ENCODE peak calls at places on chromosomes 5 and 9, in six cellular contexts. One of them, this sample, is unnamed.

GRCh38 chr5:93092349-93093105 is 488.5 kb downstream of the NR2F1-AS1 start:
- DNase-seq in GM12865: no peak
- DNase-seq in right lobe of liver: no peak
- DNase-seq in H9: no peak
- DNase-seq in brain microvascular endothelial cell: peak; percentile 30
- DNase-seq in ovary: no peak
- DNase-seq in this sample: peak; percentile 56

GRCh38 chr5:57032151-57032551 is 80.2 kb upstream of the MIER3 start:
- DNase-seq in GM12865: no peak
- DNase-seq in ovary: no peak
- DNase-seq in right lobe of liver: no peak
- DNase-seq in H9: no peak
- DNase-seq in brain microvascular endothelial cell: no peak
- DNase-seq in this sample: no peak

GRCh38 chr5:69431424-69432303 is 16.7 kb downstream of the MARVELD2 start:
- DNase-seq in ovary: no peak
- DNase-seq in H9: no peak
- DNase-seq in GM12865: peak; percentile 25
- DNase-seq in brain microvascular endothelial cell: no peak
- DNase-seq in right lobe of liver: no peak
- DNase-seq in this sample: no peak

GRCh38 chr9:110555971-110556370 is 23.6 kb downstream of the SVEP1 start:
- DNase-seq in right lobe of liver: peak; percentile 49
- DNase-seq in brain microvascular endothelial cell: peak; percentile 82
- DNase-seq in H9: no peak
- DNase-seq in GM12865: no peak
- DNase-seq in ovary: peak; percentile 77
- DNase-seq in this sample: peak; percentile 71

GRCh38 chr9:8809747-8810146 is 1010.2 kb upstream of the DMAC1 start:
- DNase-seq in brain microvascular endothelial cell: no peak
- DNase-seq in ovary: no peak
- DNase-seq in right lobe of liver: no peak
- DNase-seq in H9: no peak
- DNase-seq in GM12865: no peak
- DNase-seq in this sample: no peak

GRCh38 chr9:89814340-89815040 is 209.7 kb downstream of the GADD45G start:
- DNase-seq in ovary: no peak
- DNase-seq in GM12865: peak; percentile 15
- DNase-seq in H9: no peak
- DNase-seq in right lobe of liver: no peak
- DNase-seq in brain microvascular endothelial cell: peak; percentile 56
- DNase-seq in this sample: no peak

GRCh38 chr9:69149321-69149807 is 24.7 kb upstream of the TJP2 start:
- DNase-seq in brain microvascular endothelial cell: peak; percentile 79
- DNase-seq in GM12865: no peak
- DNase-seq in ovary: peak; percentile 23
- DNase-seq in H9: peak; percentile 30
- DNase-seq in right lobe of liver: no peak
- DNase-seq in this sample: peak; percentile 60

GRCh38 chr9:112132356-112132755 is 42.7 kb downstream of the SUSD1 start:
- DNase-seq in brain microvascular endothelial cell: no peak
- DNase-seq in H9: no peak
- DNase-seq in right lobe of liver: no peak
- DNase-seq in ovary: no peak
- DNase-seq in GM12865: no peak
- DNase-seq in this sample: peak; percentile 30

GRCh38 chr5:10421841-10422691 is 19.6 kb upstream of the ROPN1L start:
- DNase-seq in brain microvascular endothelial cell: no peak
- DNase-seq in H9: no peak
- DNase-seq in ovary: no peak
- DNase-seq in GM12865: no peak
- DNase-seq in right lobe of liver: no peak
- DNase-seq in this sample: no peak

GRCh38 chr9:86695904-86696424 is 251.3 kb downstream of the GAS1 start:
- DNase-seq in H9: no peak
- DNase-seq in right lobe of liver: no peak
- DNase-seq in ovary: no peak
- DNase-seq in GM12865: no peak
- DNase-seq in brain microvascular endothelial cell: no peak
- DNase-seq in this sample: no peak

GRCh38 chr9:126893079-126893478 is 21.5 kb upstream of the RALGPS1 start:
- DNase-seq in brain microvascular endothelial cell: no peak
- DNase-seq in ovary: no peak
- DNase-seq in right lobe of liver: no peak
- DNase-seq in H9: no peak
- DNase-seq in GM12865: peak; percentile 11
- DNase-seq in this sample: no peak

GRCh38 chr5:51652980-51653379 is 269.7 kb downstream of the ISL1 start:
- DNase-seq in GM12865: no peak
- DNase-seq in ovary: no peak
- DNase-seq in right lobe of liver: no peak
- DNase-seq in H9: no peak
- DNase-seq in brain microvascular endothelial cell: no peak
- DNase-seq in this sample: peak; percentile 8

GRCh38 chr5:137278476-137278875 is 220.7 kb downstream of the SPOCK1 start:
- DNase-seq in GM12865: no peak
- DNase-seq in ovary: no peak
- DNase-seq in right lobe of liver: no peak
- DNase-seq in brain microvascular endothelial cell: no peak
- DNase-seq in H9: no peak
- DNase-seq in this sample: no peak

DNA sequence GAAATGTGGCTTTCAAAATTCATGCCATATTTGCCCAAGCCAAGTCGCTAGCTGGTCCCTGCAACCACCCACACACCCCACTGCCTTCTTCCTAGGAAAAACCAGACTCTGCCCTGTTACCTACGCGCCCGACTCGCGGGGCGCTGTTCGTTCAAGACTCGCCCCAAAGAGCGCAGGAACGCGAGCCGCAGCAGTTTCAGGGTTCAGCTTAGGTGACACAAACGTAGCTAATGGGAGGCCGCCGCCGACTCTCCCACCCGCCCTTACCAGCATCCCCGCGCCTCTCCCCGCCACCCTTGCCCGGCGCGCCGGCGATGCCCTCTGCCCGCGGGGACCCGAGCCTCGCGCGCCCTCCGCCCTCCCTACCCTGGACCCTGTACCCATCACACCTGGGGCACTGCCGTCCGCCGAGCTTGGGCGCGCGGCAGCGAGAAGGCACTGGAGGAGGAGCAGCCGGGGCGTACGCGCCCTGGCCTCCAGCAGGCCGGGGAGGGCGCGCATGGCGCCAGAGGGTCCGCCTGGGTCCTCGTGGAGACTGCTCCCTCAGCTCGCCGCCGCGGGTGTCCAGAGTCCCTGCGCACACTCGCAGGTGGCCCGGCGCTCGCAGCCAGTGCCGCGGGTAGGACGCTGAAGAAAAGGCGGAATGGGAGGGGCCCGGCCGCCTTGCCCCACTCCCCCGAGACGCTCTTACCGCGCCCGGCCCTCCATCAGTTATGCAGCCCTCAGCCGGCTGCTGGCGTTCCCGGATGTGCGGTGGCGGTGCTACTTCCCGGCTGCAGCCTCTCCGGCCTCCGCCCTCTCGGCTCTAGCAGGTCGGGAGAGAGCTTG is at the start of gene EMB:
- DNase-seq in right lobe of liver: peak; percentile 61
- DNase-seq in GM12865: peak; percentile 71
- DNase-seq in ovary: no peak
- DNase-seq in brain microvascular endothelial cell: no peak
- DNase-seq in H9: peak; percentile 92
- DNase-seq in this sample: no peak
- TF ChIP-seq CTCF in right lobe of liver: no peak
- TF ChIP-seq CTCF in GM12865: peak; percentile 26
- TF ChIP-seq CTCF in ovary: no peak
- TF ChIP-seq CTCF in brain microvascular endothelial cell: peak; percentile 53
- TF ChIP-seq CTCF in H9: peak; percentile 47
- TF ChIP-seq CTCF in this sample: no peak

DNA sequence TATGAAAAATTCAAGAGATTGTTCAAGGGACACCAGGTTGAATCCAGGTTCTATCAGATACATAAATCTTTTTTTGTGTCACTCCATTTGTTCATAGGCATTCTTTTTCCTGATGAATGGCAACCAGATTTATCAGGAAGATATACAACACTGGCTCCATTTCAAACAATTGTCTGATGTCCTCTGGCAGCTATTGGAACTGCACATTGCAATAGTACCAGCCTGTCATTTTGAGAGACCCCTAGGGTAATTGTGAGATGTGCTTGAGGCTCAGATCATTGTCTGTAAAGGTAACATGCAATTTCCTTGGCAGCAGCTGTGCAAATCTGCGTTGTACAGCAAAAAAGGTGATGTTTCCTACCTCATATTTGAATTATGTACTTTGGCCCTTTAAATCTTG is 25.9 kb downstream of the KCTD16 start:
- DNase-seq in right lobe of liver: no peak
- DNase-seq in GM12865: no peak
- DNase-seq in H9: no peak
- DNase-seq in ovary: no peak
- DNase-seq in brain microvascular endothelial cell: no peak
- DNase-seq in this sample: no peak
- TF ChIP-seq CTCF in right lobe of liver: no peak
- TF ChIP-seq CTCF in GM12865: peak; percentile 9
- TF ChIP-seq CTCF in H9: peak; percentile 33
- TF ChIP-seq CTCF in ovary: no peak
- TF ChIP-seq CTCF in brain microvascular endothelial cell: peak; percentile 9
- TF ChIP-seq CTCF in this sample: peak; percentile 55

DNA sequence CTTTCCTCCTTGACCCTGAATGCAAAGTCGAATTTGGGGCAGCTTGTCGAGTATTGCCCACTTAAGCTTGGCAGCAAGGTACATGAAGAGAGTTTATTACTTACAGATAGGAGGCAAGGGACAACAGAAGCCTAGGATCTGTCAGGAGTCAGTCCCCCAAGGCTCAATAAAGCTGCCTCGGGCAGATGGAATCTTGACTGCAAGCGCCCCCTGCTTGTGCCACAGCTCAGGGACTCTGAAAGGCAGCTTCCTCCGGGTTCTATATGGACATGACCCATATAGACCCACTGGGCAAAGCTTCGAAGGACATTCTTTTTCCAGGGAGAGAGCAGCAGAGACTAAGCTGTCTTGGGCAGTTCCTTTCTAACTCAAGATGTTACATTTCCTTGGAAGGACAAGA is 971.5 kb downstream of the EFNA5 start:
- DNase-seq in right lobe of liver: no peak
- DNase-seq in GM12865: peak; percentile 37
- DNase-seq in brain microvascular endothelial cell: no peak
- DNase-seq in H9: peak; percentile 76
- DNase-seq in ovary: no peak
- DNase-seq in this sample: no peak
- TF ChIP-seq CTCF in right lobe of liver: no peak
- TF ChIP-seq CTCF in GM12865: peak; percentile 12
- TF ChIP-seq CTCF in brain microvascular endothelial cell: peak; percentile 29
- TF ChIP-seq CTCF in H9: peak; percentile 68
- TF ChIP-seq CTCF in ovary: no peak
- TF ChIP-seq CTCF in this sample: no peak

DNA sequence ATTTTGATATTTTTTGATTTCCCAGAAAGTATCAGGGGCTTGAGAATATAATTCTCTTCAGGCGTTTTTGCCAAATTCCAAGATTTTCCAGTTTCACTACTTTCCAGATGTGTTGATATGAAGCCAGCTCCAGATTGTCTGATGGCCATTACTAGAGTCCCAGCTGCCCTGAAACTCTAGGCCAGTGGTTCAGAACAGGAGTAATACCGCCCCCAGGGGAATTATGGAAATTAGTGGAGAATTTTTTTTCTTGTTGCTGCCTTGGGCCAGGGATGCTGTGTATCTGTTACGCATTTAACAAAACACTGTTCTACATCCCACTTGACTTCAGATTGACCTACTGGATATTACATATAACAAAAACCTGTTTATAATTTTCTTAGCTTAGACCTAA is 88.6 kb downstream of the KCNN2 start:
- DNase-seq in ovary: no peak
- DNase-seq in right lobe of liver: no peak
- DNase-seq in H9: no peak
- DNase-seq in GM12865: no peak
- DNase-seq in brain microvascular endothelial cell: no peak
- DNase-seq in this sample: peak; percentile 43
- TF ChIP-seq CTCF in ovary: no peak
- TF ChIP-seq CTCF in right lobe of liver: no peak
- TF ChIP-seq CTCF in H9: no peak
- TF ChIP-seq CTCF in GM12865: no peak
- TF ChIP-seq CTCF in brain microvascular endothelial cell: no peak
- TF ChIP-seq CTCF in this sample: no peak

DNA sequence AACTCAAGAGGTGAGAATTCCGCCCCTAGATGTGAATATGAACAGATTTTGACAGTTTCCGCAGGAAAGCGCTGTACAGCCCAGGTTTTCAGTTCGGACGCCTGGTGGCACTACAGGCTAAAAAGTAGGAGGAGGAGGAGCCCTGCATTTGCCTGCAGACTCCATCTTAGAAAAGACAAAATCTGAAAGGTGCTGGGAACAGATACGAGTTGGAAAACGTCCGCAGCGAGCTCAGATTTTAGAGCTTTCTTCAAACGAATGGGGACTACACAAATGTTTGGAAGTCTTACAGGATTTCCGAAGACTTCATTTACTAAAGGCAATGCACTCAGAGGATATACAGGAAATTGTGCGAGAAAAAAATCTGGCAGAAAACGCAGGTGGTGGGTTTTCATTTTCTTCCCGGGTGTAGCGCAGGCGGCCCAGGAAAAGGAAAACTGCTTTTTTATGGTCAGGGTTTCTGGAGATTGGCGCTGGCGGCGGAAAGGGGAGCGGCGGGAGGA is 9.9 kb upstream of the PCDHB2 start:
- DNase-seq in ovary: peak; percentile 57
- DNase-seq in GM12865: peak; percentile 12
- DNase-seq in brain microvascular endothelial cell: peak; percentile 12
- DNase-seq in right lobe of liver: peak; percentile 68
- DNase-seq in H9: peak; percentile 73
- DNase-seq in this sample: peak; percentile 71
- TF ChIP-seq CTCF in ovary: peak; percentile 9
- TF ChIP-seq CTCF in GM12865: no peak
- TF ChIP-seq CTCF in brain microvascular endothelial cell: peak; percentile 23
- TF ChIP-seq CTCF in right lobe of liver: peak; percentile 32
- TF ChIP-seq CTCF in H9: peak; percentile 79
- TF ChIP-seq CTCF in this sample: peak; percentile 77